ENCODE peak calls at places on chromosomes 6 and 20, in ten cellular contexts. I is pancreas, C is fibroblast of mammary gland, O is SK-N-SH, L is transverse colon, Q is HFF-Myc, T is epithelial cell of proximal tubule, G is body of pancreas, E is Panc1, F is cardiac fibroblast. H is an unnamed sample.

GRCh38 chr6:68059894-68060293 is 575.2 kb upstream of the ADGRB3 start:
- DNase-seq in O (no peak), E (no peak), T (no peak), Q (no peak), I (no peak), G (no peak), C (no peak), F (peak; percentile 10), L (no peak), H (no peak)

GRCh38 chr6:36196049-36196879 is at the start of gene BRPF3:
- DNase-seq in C (peak; percentile 51), E (no peak), L (peak; percentile 84), I (peak; percentile 79), F (peak; percentile 59), Q (no peak), O (peak; percentile 94), T (no peak), G (peak; percentile 82), H (peak; percentile 23)

GRCh38 chr6:33298773-33299236 is at the start of gene RGL2:
- DNase-seq in Q (no peak), F (no peak), L (peak; percentile 86), T (no peak), G (peak; percentile 79), E (no peak), C (no peak), I (peak; percentile 72), O (peak; percentile 78), H (no peak)

GRCh38 chr6:6005467-6006427 is 978 bp downstream of the NRN1 start:
- DNase-seq in F (no peak), O (peak; percentile 44), G (no peak), Q (no peak), E (no peak), T (no peak), C (peak; percentile 6), I (no peak), L (no peak), H (no peak)

GRCh38 chr6:122869437-122870024 is 80.5 kb downstream of the SMPDL3A start:
- DNase-seq in F (peak; percentile 78), O (peak; percentile 60), T (peak; percentile 12), G (peak; percentile 40), Q (peak; percentile 14), C (peak; percentile 73), I (peak; percentile 48), L (peak; percentile 25), E (peak; percentile 55), H (peak; percentile 36)

GRCh38 chr6:215335-216034 is 76.8 kb upstream of the DUSP22 start:
- DNase-seq in L (no peak), I (no peak), T (peak; percentile 85), O (no peak), Q (no peak), F (peak; percentile 25), G (no peak), C (peak; percentile 38), E (no peak), H (no peak)

GRCh38 chr20:51583073-51583472 is 40.6 kb upstream of the NFATC2 start:
- DNase-seq in F (no peak), Q (no peak), O (no peak), G (no peak), T (no peak), C (no peak), I (no peak), L (no peak), E (no peak), H (no peak)

GRCh38 chr20:6081236-6081635 is 27.4 kb upstream of the LRRN4 start:
- DNase-seq in I (peak; percentile 21), G (peak; percentile 46), T (peak; percentile 45), C (peak; percentile 73), Q (no peak), F (peak; percentile 69), E (no peak), O (no peak), L (no peak), H (no peak)

GRCh38 chr6:36599791-36600209 is 5.6 kb downstream of the SRSF3 start:
- DNase-seq in C (peak; percentile 81), E (no peak), I (no peak), L (no peak), T (no peak), O (peak; percentile 51), G (peak; percentile 42), F (peak; percentile 66), Q (no peak), H (no peak)

GRCh38 chr6:130365166-130366010 is 429 bp upstream of the TMEM200A start:
- DNase-seq in E (no peak), T (no peak), F (peak; percentile 58), C (peak; percentile 63), L (peak; percentile 55), I (peak; percentile 47), Q (peak; percentile 20), G (peak; percentile 37), O (peak; percentile 84), H (peak; percentile 60)

GRCh38 chr6:154122195-154122925 is 83.3 kb downstream of the OPRM1 start:
- DNase-seq in F (no peak), I (no peak), O (no peak), L (no peak), G (no peak), T (no peak), E (no peak), Q (no peak), C (no peak), H (no peak)

GRCh38 chr6:37103169-37104039 is 66.5 kb upstream of the PIM1 start:
- DNase-seq in C (no peak), L (peak; percentile 93), Q (no peak), O (peak; percentile 63), E (no peak), T (peak; percentile 57), G (peak; percentile 98), F (no peak), I (peak; percentile 96), H (no peak)

GRCh38 chr6:38271081-38271480 is 368.6 kb downstream of the BTBD9 start:
- DNase-seq in Q (no peak), E (no peak), I (no peak), C (peak; percentile 38), T (no peak), L (no peak), F (peak; percentile 36), G (no peak), O (no peak), H (no peak)

GRCh38 chr6:117781550-117781949 is 106.3 kb downstream of the NUS1 start:
- DNase-seq in L (no peak), E (no peak), C (no peak), Q (no peak), O (no peak), I (no peak), G (no peak), T (no peak), F (no peak), H (no peak)

GRCh38 chr6:117771403-117771802 is 96.1 kb downstream of the NUS1 start:
- DNase-seq in O (no peak), Q (no peak), F (no peak), G (no peak), E (no peak), C (no peak), T (no peak), L (peak; percentile 13), I (no peak), H (no peak)

GRCh38 chr6:117776441-117776840 is 101.2 kb downstream of the NUS1 start:
- DNase-seq in T (no peak), I (no peak), O (no peak), E (no peak), G (no peak), Q (no peak), F (peak; percentile 11), L (no peak), C (peak; percentile 4), H (no peak)
- TF ChIP-seq CTCF in T (peak; percentile 29), I (no peak), O (peak; percentile 39), E (peak; percentile 27), G (no peak), Q (no peak), F (peak; percentile 33), L (no peak), C (peak; percentile 22), H (peak; percentile 27)

DNA sequence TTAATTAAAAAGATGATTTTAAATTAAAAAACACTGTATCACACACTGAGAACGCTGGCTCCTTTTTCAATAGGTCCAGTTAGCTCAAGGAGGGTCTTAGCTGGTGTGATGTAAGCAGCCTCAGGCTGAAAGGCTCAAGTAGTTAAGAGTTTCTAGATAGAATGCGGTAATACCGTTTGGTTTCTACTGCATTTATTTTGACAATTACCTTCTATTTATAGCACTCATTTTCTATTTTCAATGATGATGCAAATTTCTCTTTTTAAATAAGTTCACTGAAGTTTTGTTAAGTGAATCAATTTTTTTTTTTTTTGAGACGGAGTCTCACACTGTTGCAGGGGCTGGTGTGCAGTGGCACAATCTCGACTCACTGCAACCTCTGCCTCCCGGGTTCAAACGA is 87.1 kb downstream of the PREX1 start:
- DNase-seq in L (no peak), I (no peak), T (no peak), O (no peak), C (no peak), Q (no peak), E (no peak), F (no peak), G (no peak), H (no peak)
- H3K4me3 ChIP-seq in L (no peak overlapping the region), I (no peak overlapping the region), T (no peak overlapping the region), O (no peak overlapping the region), C (no peak overlapping the region), Q (no peak overlapping the region), E (no peak overlapping the region), F (no peak overlapping the region), G (no peak overlapping the region), H (no peak overlapping the region)

DNA sequence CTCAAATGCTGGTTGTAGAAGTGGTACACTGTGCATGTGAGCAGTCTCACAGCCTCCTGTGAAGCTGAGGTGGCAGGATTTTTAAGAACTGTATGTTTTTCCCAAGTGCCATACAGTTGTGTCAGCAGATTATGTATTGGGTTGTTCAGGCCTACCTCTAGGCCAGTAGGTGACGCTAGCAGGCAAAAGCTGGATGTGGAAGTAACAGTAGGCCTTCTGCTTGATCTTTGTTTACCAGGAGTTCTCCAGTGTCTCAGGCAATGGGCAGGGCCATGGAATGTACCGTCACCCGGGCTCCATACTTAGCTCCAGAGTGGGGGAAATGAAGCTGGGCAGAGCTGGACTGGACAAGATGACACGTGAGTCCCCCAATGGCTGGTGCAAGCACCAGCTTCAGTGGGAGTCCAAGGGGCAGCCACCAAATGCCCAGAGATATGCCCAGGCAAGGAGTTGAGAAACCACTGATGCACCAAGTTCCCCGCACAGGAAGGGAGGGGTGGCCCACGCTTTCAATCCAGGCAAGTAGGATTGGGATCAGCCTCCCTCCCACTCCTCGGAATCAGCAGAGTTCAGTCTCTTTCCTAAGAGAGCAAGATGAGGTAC is 289.7 kb downstream of the HTR1B start:
- DNase-seq in C (peak; percentile 3), G (no peak), E (no peak), T (no peak), L (no peak), I (no peak), O (peak; percentile 1), Q (no peak), F (peak; percentile 49), H (no peak)
- TF ChIP-seq CTCF in C (no peak), G (no peak), E (no peak), T (no peak), L (no peak), I (no peak), O (peak; percentile 55), Q (no peak), F (peak; percentile 36), H (no peak)

DNA sequence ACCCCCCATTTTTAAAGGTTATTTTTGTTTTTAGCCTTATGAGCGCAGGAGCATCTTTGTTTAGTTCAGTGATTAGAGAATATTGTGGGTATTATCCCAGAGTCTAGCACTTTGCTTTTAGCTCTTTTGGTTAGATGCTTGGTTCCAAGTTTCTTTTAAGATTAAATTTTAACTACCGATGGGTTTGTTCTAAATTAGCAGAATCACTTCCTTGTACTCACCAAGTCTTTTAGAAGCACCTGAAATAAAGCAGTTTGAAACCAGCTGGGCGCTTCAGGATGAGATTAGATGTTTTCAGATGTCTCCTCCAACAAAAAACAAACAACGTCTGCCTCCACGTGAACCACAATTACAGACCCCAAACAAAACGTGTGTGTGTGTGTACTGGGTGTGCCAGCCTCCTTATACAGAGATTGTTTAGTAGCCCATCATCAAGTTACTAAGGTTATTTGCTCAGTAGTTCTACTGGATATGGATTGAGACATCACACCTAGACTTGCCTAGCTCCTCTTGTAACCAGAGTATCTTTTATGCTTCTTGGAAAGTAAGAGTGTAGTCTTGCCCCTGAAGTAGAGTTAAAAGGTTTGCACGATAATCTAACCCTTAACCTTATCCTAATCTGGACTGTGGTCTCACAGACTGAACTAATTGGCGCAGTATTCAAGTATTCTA is 2.2 kb downstream of the DSTN start:
- DNase-seq in F (no peak), G (no peak), T (no peak), C (no peak), L (no peak), I (no peak), O (no peak), E (no peak), Q (no peak), H (no peak)
- H3K4me3 ChIP-seq in F (no peak overlapping the region), G (no peak overlapping the region), T (peak overlapping the region; percentile 95), C (peak overlapping the region; percentile 14), L (peak overlapping the region; percentile 89), I (peak overlapping the region; percentile 100), O (peak overlapping the region; percentile 97), E (peak overlapping the region; percentile 95), Q (peak overlapping the region; percentile 90), H (peak overlapping the region; percentile 96)